ENCODE peak calls at places on chromosomes 6 and 20, in four cellular contexts. O is NCI-H510A treated with DMSO at 0.1 percent for 48 hours; C is activated T-helper 1 cell treated with anti-CD3 and anti-CD28 coated beads, Interleukin-12 subunit alpha, Interleukin-12 subunit beta, Interleukin-2, Interleukin-4 antibody, amounts not matched to agents 30 ng/mL and 10 ng/mL and 1 ng/mL, durations not matched to agents 14 hours and 24 hours and 36 hours; M is NCI-H1417 treated with DMSO at 0.1 percent for 48 hours. R is an unnamed sample.

GRCh38 chr6:12911387-12911960 is 194.9 kb downstream of the PHACTR1 start:
- DNase-seq in O (no peak), C (no peak), M (no peak), R (peak)

GRCh38 chr6:139392834-139393233 is 18.4 kb upstream of the CITED2 start:
- DNase-seq in O (no peak), C (no peak), M (no peak), R (no peak)

GRCh38 chr20:10960416-10960815 is 286.6 kb upstream of the JAG1 start:
- DNase-seq in O (no peak), C (no peak), M (no peak), R (no peak)

GRCh38 chr20:34643919-34644318 is 33.0 kb downstream of the PIGU start:
- DNase-seq in O (no peak), C (no peak), M (no peak), R (no peak)

GRCh38 chr20:34938466-34939163 is 17.0 kb downstream of the GSS start:
- DNase-seq in O (no peak), C (no peak), M (no peak), R (no peak)

GRCh38 chr20:10307359-10307735 is 88.7 kb downstream of the SNAP25 start:
- DNase-seq in O (no peak), C (no peak), M (no peak), R (no peak)

GRCh38 chr6:133512410-133513016 is 271.4 kb downstream of the EYA4 start:
- DNase-seq in O (peak), C (no peak), M (no peak), R (no peak)

GRCh38 chr20:63293866-63294535 is 1.0 kb downstream of the COL20A1 start:
- DNase-seq in O (no peak), C (no peak), M (no peak), R (no peak)

GRCh38 chr6:13404115-13404891 is 76.0 kb upstream of the TBC1D7 start:
- DNase-seq in O (no peak), C (no peak), M (no peak), R (no peak)

GRCh38 chr6:72760130-72760793 is 138.4 kb downstream of the KCNQ5 start:
- DNase-seq in O (no peak), C (no peak), M (no peak), R (no peak)

GRCh38 chr20:36461600-36462439 is 79.5 kb upstream of the MYL9 start:
- DNase-seq in O (peak), C (peak), M (no peak), R (no peak)

GRCh38 chr6:13395272-13396237 is 67.2 kb upstream of the TBC1D7 start:
- DNase-seq in O (peak), C (no peak), M (no peak), R (peak)

GRCh38 chr20:23255106-23255505 is 95.5 kb upstream of the NXT1 start:
- DNase-seq in O (no peak), C (no peak), M (no peak), R (no peak)

GRCh38 chr6:32946893-32947292 is 6.0 kb downstream of the HLA-DMA start:
- DNase-seq in O (no peak), C (no peak), M (no peak), R (no peak)

R was measured in SHP77 treated with DMSO at 0.1 percent for 48 hours.